ENCODE peak calls at places on chromosomes 16 and 17, in four cellular contexts. N, J, E and T are unnamed samples.

GRCh38 chr16:77589071-77589755 is 133.1 kb upstream of the NUDT7 start:
- DNase-seq in E (no peak), J (no peak), N (peak; percentile 51), T (no peak)

GRCh38 chr17:79988163-79988971 is 47.3 kb downstream of the TBC1D16 start:
- DNase-seq in E (peak; percentile 36), N (peak; percentile 77), J (no peak), T (no peak)

GRCh38 chr17:68248886-68249872 is 1.3 kb downstream of the AMZ2 start:
- DNase-seq in N (peak; percentile 33), E (no peak), J (no peak), T (no peak)

GRCh38 chr17:79088266-79088996 is 13.8 kb downstream of the ENGASE start:
- DNase-seq in E (no peak), J (no peak), N (no peak), T (no peak)

GRCh38 chr17:40666366-40666765 is 1.4 kb upstream of the KRT222 start:
- DNase-seq in N (no peak), J (no peak), E (no peak), T (no peak)

GRCh38 chr17:28570716-28571254 is 539 bp downstream of the PIGS start:
- DNase-seq in J (no peak), E (peak; percentile 54), N (peak; percentile 42), T (no peak)

GRCh38 chr17:72394531-72394930 is 273.7 kb downstream of the SOX9 start:
- DNase-seq in J (no peak), E (no peak), N (no peak), T (no peak)

GRCh38 chr16:19119564-19119963 is 5.8 kb downstream of the ITPRIPL2 start:
- DNase-seq in E (no peak), J (no peak), N (peak; percentile 77), T (no peak)

GRCh38 chr17:58279736-58280479 is 827 bp downstream of the MPO start:
- DNase-seq in E (no peak), J (no peak), N (no peak), T (no peak)

GRCh38 chr17:78908426-78908825 is 5.4 kb upstream of the CEP295NL start:
- DNase-seq in N (no peak), J (no peak), E (no peak), T (no peak)

GRCh38 chr17:64662774-64663367 is 764 bp upstream of the SMURF2 start:
- DNase-seq in E (no peak), N (no peak), J (no peak), T (no peak)

GRCh38 chr17:65359016-65359415 is 202.4 kb downstream of the AXIN2 start:
- DNase-seq in E (no peak), N (peak; percentile 94), J (no peak), T (no peak)

GRCh38 chr17:64457156-64457555 is 8.2 kb downstream of the MILR1 start:
- DNase-seq in J (no peak), N (peak; percentile 32), E (no peak), T (no peak)

GRCh38 chr16:69190598-69190997 is 3.6 kb downstream of the SNTB2 start:
- DNase-seq in J (no peak), N (peak; percentile 48), E (no peak), T (no peak)